ENCODE peak calls at places on chromosomes 2 and 18, in six cellular contexts. C is heart right ventricle, T is AG10803, D is K562, Z is fibroblast of pulmonary artery, J is GM20000. F is an unnamed sample.
A peak's percentile ranks its signal among the peaks of the same experiment; 100 is the strongest.

GRCh38 chr2:179612591-179613298 is 248.7 kb downstream of the ZNF385B start:
- DNase-seq in C (no peak), T (peak; percentile 59), D (no peak), Z (no peak), J (no peak), F (no peak)

GRCh38 chr18:50298443-50299284 is 11.2 kb upstream of the CXXC1 start:
- DNase-seq in C (no peak), T (no peak), D (no peak), Z (no peak), J (no peak), F (no peak)

GRCh38 chr2:232117413-232117812 is 155.9 kb downstream of the DIS3L2 start:
- DNase-seq in C (no peak), T (no peak), D (no peak), Z (no peak), J (no peak), F (no peak)

GRCh38 chr2:240884221-240884620 is 11.7 kb downstream of the MAB21L4 start:
- DNase-seq in C (no peak), T (no peak), D (no peak), Z (no peak), J (no peak), F (no peak)

GRCh38 chr2:62669180-62669579 is 36.3 kb upstream of the EHBP1 start:
- DNase-seq in C (no peak), T (no peak), D (no peak), Z (no peak), J (no peak), F (no peak)

GRCh38 chr2:104444392-104444791 is 409.5 kb upstream of the POU3F3 start:
- DNase-seq in C (no peak), T (peak; percentile 21), D (no peak), Z (no peak), J (no peak), F (no peak)

GRCh38 chr2:202679980-202680379 is 45.2 kb downstream of the FAM117B start:
- DNase-seq in C (no peak), T (no peak), D (no peak), Z (no peak), J (no peak), F (no peak)

GRCh38 chr2:86134709-86135108 is 28.7 kb downstream of the PTCD3 start:
- DNase-seq in C (no peak), T (no peak), D (no peak), Z (no peak), J (no peak), F (no peak)

GRCh38 chr2:9536504-9536903 is 19.1 kb downstream of the ADAM17 start:
- DNase-seq in C (no peak), T (no peak), D (no peak), Z (no peak), J (no peak), F (no peak)

GRCh38 chr18:55003695-55004094 is 44.4 kb upstream of the CCDC68 start:
- DNase-seq in C (no peak), T (peak; percentile 62), D (no peak), Z (no peak), J (no peak), F (no peak)

GRCh38 chr2:144583362-144583692 is 63.4 kb upstream of the ZEB2 start:
- DNase-seq in C (no peak), T (no peak), D (no peak), Z (no peak), J (no peak), F (no peak)

GRCh38 chr2:216796096-216796840 is 63.6 kb downstream of the TNP1 start:
- DNase-seq in C (no peak), T (no peak), D (no peak), Z (no peak), J (no peak), F (no peak)

GRCh38 chr2:15636972-15637785 is 45.5 kb downstream of the DDX1 start:
- DNase-seq in C (peak; percentile 55), T (peak; percentile 66), D (peak; percentile 74), Z (peak; percentile 84), J (peak; percentile 65), F (peak; percentile 62)

GRCh38 chr18:21484851-21485636 is 115.5 kb downstream of the ESCO1 start:
- DNase-seq in C (no peak), T (peak; percentile 16), D (no peak), Z (peak; percentile 23), J (no peak), F (no peak)

GRCh38 chr2:171754254-171754939 is 67.1 kb downstream of the DYNC1I2 start:
- DNase-seq in C (no peak), T (no peak), D (no peak), Z (no peak), J (no peak), F (no peak)

GRCh38 chr18:48581206-48581605 is 42.4 kb downstream of the CTIF start:
- DNase-seq in C (no peak), T (peak; percentile 16), D (no peak), Z (no peak), J (no peak), F (no peak)

GRCh38 chr2:147763861-147764260 is 81.0 kb upstream of the ACVR2A start:
- DNase-seq in C (no peak), T (no peak), D (no peak), Z (no peak), J (no peak), F (no peak)

GRCh38 chr2:112946086-112946485 is 31.7 kb upstream of the IL36G start:
- DNase-seq in C (no peak), T (no peak), D (no peak), Z (no peak), J (no peak), F (no peak)

DNA sequence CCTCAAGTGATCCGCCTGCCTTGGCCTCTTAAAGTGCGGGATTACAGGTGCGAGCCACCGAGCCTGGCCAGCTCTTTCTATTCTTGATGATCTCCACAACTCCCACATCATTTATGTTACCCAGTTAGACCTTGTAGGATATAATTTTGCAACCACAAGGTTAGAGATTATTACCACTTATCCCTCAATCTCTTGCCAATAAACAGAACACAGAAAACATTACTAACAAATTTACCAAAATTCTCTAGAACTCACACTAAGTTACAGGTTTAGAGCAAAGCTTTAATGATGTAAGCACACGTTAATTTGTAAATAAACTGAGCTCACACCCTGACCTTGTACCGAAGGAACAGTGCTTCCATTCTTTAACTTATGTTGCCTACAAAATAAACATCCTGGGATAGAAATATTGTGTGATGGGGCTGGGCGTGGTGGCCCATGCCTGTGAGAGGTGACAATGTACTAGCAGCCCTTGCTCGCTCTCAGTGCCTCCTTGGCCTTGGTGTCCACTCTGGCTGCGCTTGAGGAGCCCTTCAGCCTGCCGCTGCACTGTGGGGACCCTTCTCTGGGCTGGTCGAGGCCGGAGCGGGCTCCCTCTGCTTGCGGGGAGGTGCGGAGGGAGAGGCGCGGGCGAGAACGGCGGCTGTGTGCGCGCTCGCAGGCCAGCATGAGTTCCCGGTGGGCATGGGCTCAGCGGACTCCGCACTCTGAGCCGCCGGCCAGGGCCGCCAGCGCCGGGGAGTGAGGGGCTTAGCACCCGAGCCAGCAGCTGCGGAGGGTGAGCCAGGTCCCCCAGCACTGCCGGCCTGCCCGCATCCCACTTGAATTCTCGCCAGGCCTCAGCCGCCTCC is 42.1 kb upstream of the ITSN2 start:
- DNase-seq in C (peak; percentile 13), T (no peak), D (no peak), Z (no peak), J (no peak), F (no peak)
- TF ChIP-seq CTCF in C (no peak), T (no peak), D (no peak), Z (no peak), J (no peak), F (no peak)

GRCh38 chr2:100820346-100821254 is 661 bp downstream of the NPAS2 start:
- DNase-seq in C (peak; percentile 29), T (no peak), D (no peak), Z (no peak), J (no peak), F (peak; percentile 30)

GRCh38 chr2:100819365-100820345 is at the start of gene NPAS2:
- DNase-seq in C (peak; percentile 63), T (peak; percentile 47), D (no peak), Z (peak; percentile 74), J (peak; percentile 36), F (peak; percentile 44)

GRCh38 chr2:100818003-100818605 is 1.8 kb upstream of the NPAS2 start:
- DNase-seq in C (no peak), T (no peak), D (no peak), Z (peak; percentile 67), J (no peak), F (no peak)

GRCh38 chr2:100817388-100817985 is 2.5 kb upstream of the NPAS2 start:
- DNase-seq in C (no peak), T (no peak), D (no peak), Z (no peak), J (no peak), F (no peak)

DNA sequence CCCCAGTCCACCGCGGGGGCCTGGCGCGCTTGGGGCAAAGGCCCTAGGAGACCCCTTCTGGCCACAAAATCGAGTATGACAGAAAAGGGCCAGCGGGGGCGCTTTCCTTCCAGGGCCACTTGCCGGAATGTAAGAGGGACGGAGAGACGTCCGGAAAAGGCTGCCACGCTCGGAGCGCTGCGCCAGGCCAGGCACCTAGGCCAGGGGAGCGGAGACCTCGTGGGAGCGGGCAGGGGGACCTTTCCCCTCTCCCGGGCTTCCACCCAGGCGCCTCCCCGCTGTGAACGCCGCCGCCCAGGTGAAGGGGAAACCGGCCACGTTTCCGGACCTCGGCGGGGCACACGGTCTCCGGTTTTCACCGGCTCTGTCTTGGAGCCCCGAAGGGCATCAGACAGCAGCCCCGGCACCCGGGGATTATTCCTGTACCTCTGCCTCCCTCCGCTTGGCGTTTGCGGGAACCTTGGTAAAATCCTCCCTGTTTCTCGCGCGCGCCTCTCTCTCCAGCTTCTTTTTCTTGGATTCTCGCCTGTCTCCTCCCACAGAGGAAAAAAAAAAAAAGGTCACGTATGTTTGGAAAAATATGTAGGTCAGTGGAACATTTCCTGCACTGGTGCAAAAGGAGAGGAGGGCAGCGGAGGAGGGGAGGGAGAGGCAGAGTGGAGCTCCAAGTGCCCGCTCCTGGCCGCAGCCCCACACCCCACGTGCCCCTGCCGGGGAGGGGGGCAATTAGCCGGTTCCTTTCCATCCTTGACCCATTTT is 1.2 kb upstream of the NPAS2 start:
- DNase-seq in C (peak; percentile 67), T (peak; percentile 65), D (no peak), Z (peak; percentile 93), J (no peak), F (peak; percentile 45)
- TF ChIP-seq CTCF in C (no peak), T (peak; percentile 35), D (no peak), Z (peak; percentile 31), J (no peak), F (no peak)

GRCh38 chr2:146477383-146477782 is 1367.4 kb upstream of the ACVR2A start:
- DNase-seq in C (no peak), T (no peak), D (no peak), Z (no peak), J (no peak), F (peak; percentile 9)
- TF ChIP-seq CTCF in C (no peak), T (no peak), D (no peak), Z (no peak), J (no peak), F (no peak)

DNA sequence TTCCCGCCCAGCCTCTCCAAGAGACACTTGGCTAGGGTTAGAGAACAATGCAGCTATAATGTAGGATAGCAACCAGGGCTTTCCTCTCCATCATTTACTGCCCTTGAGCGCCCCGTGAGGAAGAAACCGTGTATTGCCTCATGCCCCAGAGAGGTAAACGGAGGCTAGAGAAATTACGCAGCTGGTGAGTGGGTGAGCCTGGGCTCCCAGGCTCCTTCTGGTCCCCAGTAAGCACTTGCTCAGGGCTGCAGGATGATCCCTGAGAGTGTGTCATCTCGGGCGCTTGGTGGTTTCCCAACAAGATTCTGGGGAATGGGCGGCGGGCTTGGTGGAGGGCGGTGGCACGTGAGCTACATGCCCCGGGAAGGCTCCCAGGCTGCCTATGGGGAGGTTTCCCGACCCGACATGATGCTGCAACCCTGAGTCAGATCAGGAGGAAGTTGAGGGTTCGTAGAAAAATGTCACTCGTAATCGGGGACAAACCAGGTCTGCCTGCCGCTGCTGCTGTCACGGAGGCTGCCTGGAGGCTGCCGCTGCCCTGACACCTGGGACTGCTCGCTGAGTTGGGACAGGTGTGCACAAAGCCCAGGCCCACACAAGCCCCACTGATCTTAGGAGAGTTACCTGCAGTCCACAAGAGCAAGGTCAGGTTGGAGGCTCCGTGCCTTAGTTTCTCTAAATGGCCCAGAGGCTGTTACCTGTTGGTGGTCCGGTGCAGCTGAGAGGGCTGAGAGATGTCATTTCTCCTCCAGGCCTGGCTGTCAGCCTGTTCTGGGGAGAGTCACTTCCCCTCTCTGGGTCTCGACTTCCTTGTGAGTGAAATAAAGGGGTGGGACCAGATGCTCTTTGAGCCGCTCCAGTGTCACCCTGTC is at the start of gene GPR55:
- DNase-seq in C (no peak), T (no peak), D (peak; percentile 26), Z (no peak), J (peak; percentile 74), F (peak; percentile 80)
- TF ChIP-seq CTCF in C (no peak), T (no peak), D (peak; percentile 50), Z (no peak), J (peak; percentile 85), F (peak; percentile 64)